ENCODE peak calls at places on chromosomes 12 and 14, in four cellular contexts. One of them, this sample, is unnamed.
A peak's percentile ranks its signal among the peaks of the same experiment; 100 is the strongest.

GRCh38 chr12:66648336-66648735 is 30.5 kb downstream of the GRIP1 start:
- DNase-seq in H1: no peak
- DNase-seq in mesendoderm: no peak
- DNase-seq in IMR-90: peak; percentile 4
- DNase-seq in this sample: no peak

GRCh38 chr12:116540617-116541152 is 18.5 kb upstream of the MAP1LC3B2 start:
- DNase-seq in H1: no peak
- DNase-seq in mesendoderm: no peak
- DNase-seq in IMR-90: no peak
- DNase-seq in this sample: no peak

GRCh38 chr14:71454513-71455332 is 477.5 kb upstream of the RGS6 start:
- DNase-seq in mesendoderm: no peak
- DNase-seq in H1: no peak
- DNase-seq in IMR-90: no peak
- DNase-seq in this sample: no peak

GRCh38 chr12:100154472-100155247 is 12.0 kb upstream of the BLTP3B start:
- DNase-seq in IMR-90: peak; percentile 48
- DNase-seq in mesendoderm: peak; percentile 93
- DNase-seq in H1: peak; percentile 98
- DNase-seq in this sample: peak; percentile 97

GRCh38 chr12:130775953-130776856 is 60.1 kb upstream of the RIMBP2 start:
- DNase-seq in mesendoderm: peak; percentile 90
- DNase-seq in IMR-90: peak; percentile 88
- DNase-seq in H1: peak; percentile 71
- DNase-seq in this sample: peak; percentile 89

GRCh38 chr14:54749727-54750126 is 152.9 kb downstream of the GCH1 start:
- DNase-seq in mesendoderm: no peak
- DNase-seq in H1: no peak
- DNase-seq in IMR-90: no peak
- DNase-seq in this sample: no peak

GRCh38 chr12:42935756-42936155 is 346.2 kb upstream of the PRICKLE1 start:
- DNase-seq in H1: no peak
- DNase-seq in IMR-90: peak; percentile 78
- DNase-seq in mesendoderm: no peak
- DNase-seq in this sample: no peak

GRCh38 chr14:57962293-57962996 is 96.6 kb upstream of the SLC35F4 start:
- DNase-seq in H1: peak; percentile 66
- DNase-seq in mesendoderm: peak; percentile 92
- DNase-seq in IMR-90: no peak
- DNase-seq in this sample: peak; percentile 85

GRCh38 chr14:60757617-60758016 is 23.1 kb downstream of the MNAT1 start:
- DNase-seq in IMR-90: peak; percentile 74
- DNase-seq in H1: no peak
- DNase-seq in mesendoderm: no peak
- DNase-seq in this sample: no peak

GRCh38 chr12:2004113-2004929 is at the start of gene DCP1B:
- DNase-seq in mesendoderm: peak; percentile 99
- DNase-seq in IMR-90: peak; percentile 98
- DNase-seq in H1: peak; percentile 93
- DNase-seq in this sample: peak; percentile 100

GRCh38 chr14:55562135-55562534 is 17.9 kb upstream of the KTN1 start:
- DNase-seq in IMR-90: no peak
- DNase-seq in mesendoderm: no peak
- DNase-seq in H1: no peak
- DNase-seq in this sample: no peak

GRCh38 chr12:46271846-46272245 is 3.0 kb upstream of the SLC38A1 start:
- DNase-seq in mesendoderm: no peak
- DNase-seq in H1: no peak
- DNase-seq in IMR-90: no peak
- DNase-seq in this sample: no peak

GRCh38 chr14:70836946-70837345 is 27.6 kb upstream of the MAP3K9 start:
- DNase-seq in H1: no peak
- DNase-seq in mesendoderm: no peak
- DNase-seq in IMR-90: no peak
- DNase-seq in this sample: no peak

GRCh38 chr12:48779869-48780268 is 9.0 kb downstream of the ADCY6 start:
- DNase-seq in IMR-90: peak; percentile 62
- DNase-seq in mesendoderm: no peak
- DNase-seq in H1: no peak
- DNase-seq in this sample: no peak

GRCh38 chr12:561908-562593 is 101.2 kb downstream of the NINJ2 start:
- DNase-seq in mesendoderm: no peak
- DNase-seq in IMR-90: no peak
- DNase-seq in H1: no peak
- DNase-seq in this sample: no peak

GRCh38 chr14:86055512-86055911 is 525.6 kb downstream of the FLRT2 start:
- DNase-seq in H1: no peak
- DNase-seq in IMR-90: peak; percentile 13
- DNase-seq in mesendoderm: peak; percentile 59
- DNase-seq in this sample: no peak

GRCh38 chr12:130709151-130710000 is 6.7 kb downstream of the RIMBP2 start:
- DNase-seq in IMR-90: no peak
- DNase-seq in mesendoderm: no peak
- DNase-seq in H1: peak; percentile 44
- DNase-seq in this sample: peak; percentile 26

GRCh38 chr14:100396266-100396795 is 73.2 kb downstream of the SLC25A47 start:
- DNase-seq in IMR-90: no peak
- DNase-seq in mesendoderm: no peak
- DNase-seq in H1: no peak
- DNase-seq in this sample: no peak

GRCh38 chr14:104975481-104976197 is 2.5 kb downstream of the AHNAK2 start:
- DNase-seq in H1: no peak
- DNase-seq in mesendoderm: peak; percentile 53
- DNase-seq in IMR-90: no peak
- DNase-seq in this sample: peak; percentile 55

GRCh38 chr12:58364389-58365086 is 423.2 kb downstream of the ATP23 start:
- DNase-seq in mesendoderm: peak; percentile 56
- DNase-seq in IMR-90: peak; percentile 99
- DNase-seq in H1: no peak
- DNase-seq in this sample: no peak

GRCh38 chr14:78227466-78228077 is 57.4 kb downstream of the NRXN3 start:
- DNase-seq in mesendoderm: peak; percentile 37
- DNase-seq in IMR-90: no peak
- DNase-seq in H1: no peak
- DNase-seq in this sample: no peak

GRCh38 chr12:112179936-112180335 is 54.6 kb downstream of the TRAFD1 start:
- DNase-seq in H1: no peak
- DNase-seq in IMR-90: no peak
- DNase-seq in mesendoderm: peak; percentile 34
- DNase-seq in this sample: peak; percentile 63

GRCh38 chr14:60805881-60806569 is 71.5 kb downstream of the MNAT1 start:
- DNase-seq in mesendoderm: no peak
- DNase-seq in IMR-90: peak; percentile 63
- DNase-seq in H1: no peak
- DNase-seq in this sample: no peak

GRCh38 chr12:47712171-47712570 is 6.3 kb upstream of the RPAP3 start:
- DNase-seq in H1: no peak
- DNase-seq in mesendoderm: no peak
- DNase-seq in IMR-90: no peak
- DNase-seq in this sample: peak; percentile 24

GRCh38 chr14:24312736-24313507 is 1.6 kb downstream of the LTB4R start:
- DNase-seq in IMR-90: peak; percentile 22
- DNase-seq in H1: no peak
- DNase-seq in mesendoderm: no peak
- DNase-seq in this sample: no peak

GRCh38 chr14:105863296-105864108 is 337.1 kb downstream of the TMEM121 start:
- DNase-seq in H1: no peak
- DNase-seq in mesendoderm: no peak
- DNase-seq in IMR-90: no peak
- DNase-seq in this sample: peak; percentile 20

GRCh38 chr14:100297320-100298300 is 8.6 kb downstream of the SLC25A29 start:
- DNase-seq in H1: no peak
- DNase-seq in IMR-90: peak; percentile 88
- DNase-seq in mesendoderm: no peak
- DNase-seq in this sample: no peak

GRCh38 chr14:53741379-53742225 is 215.0 kb downstream of the BMP4 start:
- DNase-seq in H1: no peak
- DNase-seq in mesendoderm: peak; percentile 3
- DNase-seq in IMR-90: peak; percentile 32
- DNase-seq in this sample: no peak

GRCh38 chr12:132349501-132350131 is 20.2 kb upstream of the GALNT9 start:
- DNase-seq in H1: no peak
- DNase-seq in mesendoderm: no peak
- DNase-seq in IMR-90: no peak
- DNase-seq in this sample: no peak

GRCh38 chr12:6380141-6381121 is 3.5 kb upstream of the LTBR start:
- DNase-seq in H1: no peak
- DNase-seq in IMR-90: peak; percentile 56
- DNase-seq in mesendoderm: no peak
- DNase-seq in this sample: peak; percentile 25

GRCh38 chr14:68564826-68565760 is 227.8 kb downstream of the ZFP36L1 start:
- DNase-seq in H1: no peak
- DNase-seq in mesendoderm: peak; percentile 93
- DNase-seq in IMR-90: no peak
- DNase-seq in this sample: no peak

GRCh38 chr14:36950812-36951211 is 221.6 kb downstream of the SLC25A21 start:
- DNase-seq in H1: no peak
- DNase-seq in IMR-90: no peak
- DNase-seq in mesendoderm: no peak
- DNase-seq in this sample: no peak

GRCh38 chr14:64958743-64959142 is 13.4 kb downstream of the RAB15 start:
- DNase-seq in IMR-90: no peak
- DNase-seq in mesendoderm: no peak
- DNase-seq in H1: no peak
- DNase-seq in this sample: no peak
- H4K5ac ChIP-seq in IMR-90: no peak overlapping the region
- H4K5ac ChIP-seq in mesendoderm: no peak overlapping the region
- H4K5ac ChIP-seq in H1: no peak overlapping the region
- H4K5ac ChIP-seq in this sample: no peak overlapping the region

DNA sequence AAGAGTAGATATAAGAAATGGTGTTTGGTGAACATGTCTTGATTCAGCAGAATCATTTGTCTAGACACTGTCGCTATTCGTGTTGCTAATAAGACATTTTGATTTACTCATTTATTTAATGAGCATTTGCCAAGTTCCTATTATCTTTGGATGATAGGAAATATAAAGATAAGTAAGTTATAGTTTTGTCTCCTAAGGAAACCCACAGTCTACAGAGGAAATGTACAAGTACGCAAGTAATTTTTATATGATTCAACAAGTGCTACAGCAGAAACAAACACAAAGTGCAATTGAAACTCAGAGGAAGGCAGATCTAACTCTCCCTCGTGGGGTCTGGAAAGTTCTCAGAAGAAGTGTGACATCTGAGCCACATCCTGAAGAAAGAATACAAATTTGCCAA is 132.9 kb upstream of the FSCB start:
- DNase-seq in mesendoderm: no peak
- DNase-seq in IMR-90: no peak
- DNase-seq in H1: no peak
- DNase-seq in this sample: no peak
- H4K5ac ChIP-seq in mesendoderm: no peak overlapping the region
- H4K5ac ChIP-seq in IMR-90: no peak overlapping the region
- H4K5ac ChIP-seq in H1: no peak overlapping the region
- H4K5ac ChIP-seq in this sample: no peak overlapping the region

GRCh38 chr12:103748875-103749274 is 92.2 kb downstream of the NT5DC3 start:
- DNase-seq in mesendoderm: no peak
- DNase-seq in IMR-90: no peak
- DNase-seq in H1: no peak
- DNase-seq in this sample: no peak
- H4K5ac ChIP-seq in mesendoderm: no peak overlapping the region
- H4K5ac ChIP-seq in IMR-90: no peak overlapping the region
- H4K5ac ChIP-seq in H1: no peak overlapping the region
- H4K5ac ChIP-seq in this sample: no peak overlapping the region

DNA sequence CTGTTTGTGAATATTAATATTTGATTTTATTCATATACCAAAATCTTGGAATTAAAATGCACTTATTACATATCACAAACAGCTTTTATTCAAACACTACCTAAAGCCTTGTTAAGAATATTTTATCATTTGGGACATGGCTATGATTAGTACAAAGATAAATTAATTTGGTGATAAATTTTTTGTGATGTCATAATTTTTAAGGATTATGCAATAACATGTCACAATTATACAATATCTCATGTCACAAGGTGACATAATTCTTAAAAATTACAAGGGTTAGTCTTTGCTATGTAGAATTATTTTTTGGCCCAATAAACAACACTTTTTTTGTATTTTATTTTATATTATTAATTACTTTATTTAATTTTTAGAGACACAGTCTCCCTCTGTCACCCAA is 113.7 kb downstream of the TMTC3 start:
- DNase-seq in H1: no peak
- DNase-seq in mesendoderm: no peak
- DNase-seq in IMR-90: no peak
- DNase-seq in this sample: no peak
- H4K5ac ChIP-seq in H1: no peak overlapping the region
- H4K5ac ChIP-seq in mesendoderm: no peak overlapping the region
- H4K5ac ChIP-seq in IMR-90: no peak overlapping the region
- H4K5ac ChIP-seq in this sample: no peak overlapping the region